ENCODE peak calls at places on chromosomes 1 and 21, in ten cellular contexts. O is stimulated activated CD4-positive, alpha-beta T cell treated with anti-CD3 and anti-CD28 coated beads, Interleukin-2, amount 100 ng/mL, for 48 hours; D is neural crest cell; K is AG04449; P is lower lobe of right lung; Z is stimulated activated CD8-positive, alpha-beta memory T cell treated with anti-CD3 and anti-CD28 coated beads, Interleukin-7, amount 100 ng/mL, for 1 hour; G is putamen; J is AG09309; H is stomach; E is foreskin fibroblast. N is an unnamed sample.

GRCh38 chr1:4594286-4594991 is 60.0 kb upstream of the AJAP1 start:
- DNase-seq in D (no peak), P (no peak), H (no peak), G (no peak), Z (no peak), J (no peak), K (no peak), O (no peak), E (no peak), N (no peak)

GRCh38 chr1:218982482-218982881 is 191.2 kb upstream of the LYPLAL1 start:
- DNase-seq in D (no peak), G (no peak), H (no peak), P (peak; percentile 30), O (no peak), Z (no peak), K (no peak), E (no peak), J (no peak), N (no peak)

GRCh38 chr1:33435096-33435820 is 4.4 kb upstream of the PHC2 start:
- DNase-seq in O (no peak), K (no peak), H (no peak), Z (no peak), D (no peak), G (no peak), E (peak; percentile 81), P (no peak), J (no peak), N (no peak)

GRCh38 chr1:26169669-26170471 is at the start of gene ZNF593:
- DNase-seq in P (peak; percentile 96), J (peak; percentile 28), H (peak; percentile 94), G (peak; percentile 90), D (peak; percentile 89), Z (peak; percentile 68), O (peak; percentile 88), K (peak; percentile 19), E (peak; percentile 96), N (peak; percentile 39)

GRCh38 chr1:27863552-27863943 is 8.8 kb upstream of the THEMIS2 start:
- DNase-seq in K (no peak), E (no peak), H (no peak), D (no peak), Z (no peak), J (no peak), G (no peak), P (peak; percentile 77), O (no peak), N (no peak)

GRCh38 chr1:109668123-109668800 is 405 bp downstream of the GSTM2 start:
- DNase-seq in H (no peak), O (no peak), G (no peak), E (peak; percentile 30), Z (no peak), P (no peak), D (no peak), J (no peak), K (no peak), N (no peak)

GRCh38 chr1:238895911-238896310 is 490.5 kb upstream of the CHRM3 start:
- DNase-seq in P (no peak), K (no peak), E (no peak), G (no peak), H (no peak), Z (no peak), O (no peak), D (no peak), J (no peak), N (no peak)

GRCh38 chr1:114627107-114627506 is 42.7 kb downstream of the DENND2C start:
- DNase-seq in G (no peak), H (no peak), E (no peak), Z (no peak), P (no peak), K (no peak), J (no peak), D (no peak), O (no peak), N (no peak)

GRCh38 chr1:77438239-77438913 is 156.6 kb downstream of the AK5 start:
- DNase-seq in J (peak; percentile 41), P (no peak), H (no peak), D (no peak), Z (no peak), O (no peak), K (peak; percentile 84), E (peak; percentile 61), G (no peak), N (peak; percentile 73)

GRCh38 chr1:182630586-182630985 is 26.4 kb upstream of the RGS16 start:
- DNase-seq in G (no peak), O (no peak), K (no peak), P (no peak), Z (no peak), J (no peak), E (no peak), H (no peak), D (no peak), N (no peak)

GRCh38 chr1:71351438-71351837 is 270.6 kb upstream of the ZRANB2 start:
- DNase-seq in G (no peak), J (peak; percentile 40), O (no peak), Z (no peak), H (no peak), D (no peak), P (no peak), E (peak; percentile 83), K (peak; percentile 40), N (peak; percentile 19)

GRCh38 chr21:36422279-36423098 is 37.3 kb downstream of the CHAF1B start:
- DNase-seq in O (peak; percentile 39), E (peak; percentile 69), P (peak; percentile 63), D (peak; percentile 47), J (no peak), G (no peak), H (peak; percentile 66), K (peak; percentile 23), Z (no peak), N (no peak)

GRCh38 chr1:114153051-114153620 is 533 bp downstream of the SYT6 start:
- DNase-seq in P (peak; percentile 47), E (peak; percentile 4), H (no peak), Z (no peak), D (peak; percentile 20), K (no peak), G (no peak), O (no peak), J (no peak), N (no peak)

GRCh38 chr1:16241116-16241763 is 4.3 kb upstream of the CPLANE2 start:
- DNase-seq in J (no peak), G (no peak), K (no peak), Z (no peak), E (no peak), P (peak; percentile 24), O (no peak), D (no peak), H (no peak), N (no peak)

GRCh38 chr1:211829343-211830054 is 1.1 kb downstream of the LPGAT1 start:
- DNase-seq in J (no peak), H (no peak), K (no peak), D (peak; percentile 29), E (peak; percentile 58), O (no peak), G (peak; percentile 43), P (no peak), Z (no peak), N (no peak)

GRCh38 chr1:47635597-47635996 is 197.8 kb downstream of the FOXD2 start:
- DNase-seq in K (no peak), G (no peak), H (no peak), E (no peak), O (no peak), Z (no peak), D (no peak), P (no peak), J (no peak), N (no peak)

GRCh38 chr1:5436808-5437207 is 555.4 kb downstream of the NPHP4 start:
- DNase-seq in H (no peak), K (no peak), J (no peak), G (no peak), D (no peak), E (no peak), O (no peak), P (no peak), Z (no peak), N (no peak)

GRCh38 chr1:70204139-70204538 is 1.2 kb downstream of the LRRC40 start:
- DNase-seq in J (no peak), D (no peak), H (no peak), P (no peak), O (no peak), Z (no peak), K (no peak), G (no peak), E (no peak), N (no peak)

GRCh38 chr1:194322751-194323150 is 1136.3 kb upstream of the B3GALT2 start:
- DNase-seq in H (no peak), K (no peak), J (no peak), O (no peak), Z (no peak), P (no peak), D (no peak), E (no peak), G (no peak), N (no peak)

GRCh38 chr1:169527461-169528213 is 41.9 kb upstream of the SLC19A2 start:
- DNase-seq in J (no peak), H (no peak), D (no peak), E (peak; percentile 42), Z (no peak), K (no peak), G (no peak), P (no peak), O (no peak), N (no peak)

GRCh38 chr1:189150624-189151023 is 1327.0 kb downstream of the BRINP3 start:
- DNase-seq in G (no peak), O (no peak), D (no peak), K (no peak), E (no peak), Z (no peak), J (no peak), P (no peak), H (no peak), N (no peak)

GRCh38 chr1:150008699-150009098 is 1.8 kb downstream of the OTUD7B start:
- DNase-seq in H (no peak), K (no peak), P (no peak), G (no peak), E (no peak), Z (no peak), J (no peak), O (no peak), D (no peak), N (no peak)

GRCh38 chr1:150604226-150604588 is 24.8 kb upstream of the MCL1 start:
- DNase-seq in K (no peak), G (no peak), Z (no peak), P (no peak), J (no peak), D (no peak), O (no peak), E (no peak), H (no peak), N (no peak)

GRCh38 chr1:9315411-9316079 is 22.9 kb downstream of the SPSB1 start:
- DNase-seq in D (no peak), P (no peak), J (peak; percentile 27), G (no peak), K (no peak), Z (no peak), E (peak; percentile 51), H (no peak), O (peak; percentile 54), N (no peak)

GRCh38 chr1:85240174-85240601 is 19.3 kb downstream of the C1orf52 start:
- DNase-seq in E (peak; percentile 49), D (no peak), Z (no peak), P (no peak), G (no peak), H (no peak), O (no peak), J (no peak), K (no peak), N (no peak)

GRCh38 chr1:234520908-234521801 is 42.2 kb upstream of the TARBP1 start:
- DNase-seq in J (no peak), G (no peak), Z (no peak), K (no peak), E (no peak), O (no peak), D (no peak), H (peak; percentile 59), P (no peak), N (no peak)

GRCh38 chr1:155010211-155010918 is 7.8 kb downstream of the ZBTB7B start:
- DNase-seq in G (no peak), Z (no peak), K (no peak), O (no peak), H (no peak), D (no peak), E (no peak), P (no peak), J (no peak), N (no peak)

GRCh38 chr1:155950829-155951228 is 9.4 kb downstream of the RXFP4 start:
- DNase-seq in D (no peak), H (no peak), K (no peak), P (no peak), J (no peak), G (no peak), Z (no peak), O (no peak), E (no peak), N (no peak)